ENCODE peak calls at places on chromosomes 4 and X, in four cellular contexts. D, T, R and O are unnamed samples.
A peak's percentile ranks its signal among the peaks of the same experiment; 100 is the strongest.

GRCh38 chr4:141995051-141995450 is 358.7 kb downstream of the IL15 start:
- DNase-seq in D (no peak), T (no peak), R (no peak), O (no peak)

GRCh38 chr4:165301833-165302232 is 25.6 kb upstream of the MSMO1 start:
- DNase-seq in D (no peak), T (no peak), R (no peak), O (peak; percentile 11)

GRCh38 chr4:173498771-173499170 is 31.3 kb downstream of the HAND2 start:
- DNase-seq in D (no peak), T (no peak), R (no peak), O (no peak)

GRCh38 chr4:147879676-147880075 is 147.8 kb downstream of the ARHGAP10 start:
- DNase-seq in D (no peak), T (no peak), R (no peak), O (no peak)

GRCh38 chr4:127355738-127356137 is 277.0 kb upstream of the INTU start:
- DNase-seq in D (no peak), T (no peak), R (no peak), O (no peak)

GRCh38 chrX:122546269-122546668 is 637.8 kb upstream of the GRIA3 start:
- DNase-seq in D (no peak), T (no peak), R (no peak), O (no peak)

GRCh38 chr4:71495454-71495853 is 156.6 kb downstream of the SLC4A4 start:
- DNase-seq in D (no peak), T (no peak), R (no peak), O (no peak)

GRCh38 chr4:111802191-111802590 is 343.1 kb upstream of the FAM241A start:
- DNase-seq in D (no peak), T (no peak), R (no peak), O (no peak)

GRCh38 chrX:7147978-7148824 is at the start of gene PUDP:
- DNase-seq in D (no peak), T (peak; percentile 83), R (peak; percentile 96), O (peak; percentile 61)

DNA sequence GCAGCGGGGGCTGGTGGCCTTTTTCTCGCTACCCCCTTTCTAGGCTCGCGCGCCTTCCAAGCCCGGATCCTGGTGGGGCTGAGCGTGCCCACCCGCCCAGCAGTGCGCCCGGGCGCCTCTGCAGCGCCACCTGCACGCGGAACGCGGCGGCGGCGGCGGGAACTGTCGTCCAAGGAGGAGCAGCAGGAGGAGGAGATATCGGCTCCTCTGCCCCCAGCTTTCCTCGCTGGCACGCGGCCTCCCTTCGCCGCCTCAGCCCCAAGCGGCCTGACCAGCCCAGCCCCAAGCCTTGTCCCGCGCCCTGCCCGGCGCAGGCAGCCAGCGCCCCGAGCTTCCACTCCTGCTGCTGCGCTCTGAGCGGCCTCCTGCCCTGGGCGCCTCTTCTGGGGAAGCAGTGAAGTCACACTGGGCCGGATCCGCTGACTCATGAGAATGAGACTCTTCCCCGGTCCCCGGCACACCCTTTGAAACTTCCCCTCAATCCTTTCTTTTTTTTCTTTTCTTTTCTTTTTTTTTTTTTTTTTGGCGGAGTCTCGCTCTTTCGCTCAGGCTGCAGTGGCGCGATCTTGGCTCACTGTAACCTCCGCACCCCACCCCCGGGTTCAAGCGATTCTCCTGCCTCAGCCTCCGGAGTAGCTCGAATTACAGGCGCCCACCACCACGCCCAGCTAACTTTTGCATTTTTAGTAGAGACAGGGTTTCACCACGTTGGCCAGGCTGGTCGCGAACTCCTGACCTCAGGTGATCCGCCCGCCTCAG is 10.6 kb upstream of the ELF4 start:
- DNase-seq in D (no peak), T (peak; percentile 71), R (peak; percentile 74), O (peak; percentile 69)
- TF ChIP-seq POLR2AphosphoS5 in D (no peak), T (no peak), R (peak; percentile 42), O (no peak)

GRCh38 chr4:3269105-3269927 is 20.4 kb downstream of the MSANTD1 start:
- DNase-seq in D (no peak), T (no peak), R (no peak), O (no peak)
- TF ChIP-seq SPI1 in D (no peak), T (no peak), R (no peak), O (no peak)

GRCh38 chr4:8710416-8710815 is 117.9 kb downstream of the CPZ start:
- DNase-seq in D (no peak), T (no peak), R (no peak), O (no peak)
- TF ChIP-seq POLR2AphosphoS5 in D (no peak), T (no peak), R (no peak), O (no peak)

DNA sequence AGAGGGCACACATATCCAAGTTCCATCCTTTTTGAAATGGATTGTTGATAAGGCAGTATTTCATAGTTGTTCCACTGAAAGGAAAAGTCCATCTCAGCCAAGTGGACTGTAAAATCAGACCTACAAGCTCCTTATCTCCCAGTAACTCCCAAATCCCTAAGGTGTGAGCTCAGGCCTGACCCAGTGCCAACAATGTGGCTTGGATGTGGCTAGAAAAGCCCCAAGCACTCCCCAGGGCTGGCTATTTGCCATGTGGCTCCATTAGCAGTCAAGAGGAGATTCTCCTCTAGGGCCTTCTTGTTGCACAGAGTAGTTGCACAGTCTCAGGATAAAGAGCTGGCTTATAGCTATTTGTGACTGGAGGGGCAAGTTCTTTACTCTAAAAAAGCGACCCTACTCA is 25.0 kb upstream of the DGKK start:
- DNase-seq in D (no peak), T (no peak), R (no peak), O (no peak)
- TF ChIP-seq SPI1 in D (no peak), T (no peak), R (no peak), O (no peak)

GRCh38 chr4:184774152-184774551 is 40.3 kb upstream of the CENPU start:
- DNase-seq in D (no peak), T (no peak), R (no peak), O (no peak)

GRCh38 chr4:184776821-184777220 is 42.9 kb upstream of the CENPU start:
- DNase-seq in D (no peak), T (no peak), R (no peak), O (no peak)

GRCh38 chr4:184782731-184783472 is 42.9 kb downstream of the ACSL1 start:
- DNase-seq in D (no peak), T (peak; percentile 66), R (no peak), O (no peak)

GRCh38 chr4:184775854-184776555 is 42.1 kb upstream of the CENPU start:
- DNase-seq in D (no peak), T (no peak), R (no peak), O (no peak)

DNA sequence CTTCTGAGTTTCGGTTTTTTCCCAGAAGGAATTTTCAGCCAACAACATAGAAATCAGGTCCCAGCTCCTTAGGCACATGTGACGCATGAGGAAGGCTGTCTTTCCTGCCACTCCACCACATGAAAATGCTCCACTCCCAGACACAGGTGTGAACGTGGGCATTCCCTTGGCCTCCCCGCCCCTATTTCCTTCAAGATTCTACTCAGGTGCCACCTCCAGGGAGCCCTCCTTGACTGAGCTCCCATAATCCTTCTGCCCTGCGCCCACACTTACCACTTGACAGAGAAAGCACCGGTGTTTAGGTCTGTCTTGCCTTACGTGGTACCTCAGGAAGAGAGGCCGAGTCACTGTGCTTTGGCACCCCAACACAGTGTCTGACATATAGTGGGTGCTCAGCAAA is 44.4 kb upstream of the CENPU start:
- DNase-seq in D (no peak), T (no peak), R (no peak), O (no peak)
- TF ChIP-seq POLR2AphosphoS5 in D (peak; percentile 31), T (no peak), R (no peak), O (no peak)

DNA sequence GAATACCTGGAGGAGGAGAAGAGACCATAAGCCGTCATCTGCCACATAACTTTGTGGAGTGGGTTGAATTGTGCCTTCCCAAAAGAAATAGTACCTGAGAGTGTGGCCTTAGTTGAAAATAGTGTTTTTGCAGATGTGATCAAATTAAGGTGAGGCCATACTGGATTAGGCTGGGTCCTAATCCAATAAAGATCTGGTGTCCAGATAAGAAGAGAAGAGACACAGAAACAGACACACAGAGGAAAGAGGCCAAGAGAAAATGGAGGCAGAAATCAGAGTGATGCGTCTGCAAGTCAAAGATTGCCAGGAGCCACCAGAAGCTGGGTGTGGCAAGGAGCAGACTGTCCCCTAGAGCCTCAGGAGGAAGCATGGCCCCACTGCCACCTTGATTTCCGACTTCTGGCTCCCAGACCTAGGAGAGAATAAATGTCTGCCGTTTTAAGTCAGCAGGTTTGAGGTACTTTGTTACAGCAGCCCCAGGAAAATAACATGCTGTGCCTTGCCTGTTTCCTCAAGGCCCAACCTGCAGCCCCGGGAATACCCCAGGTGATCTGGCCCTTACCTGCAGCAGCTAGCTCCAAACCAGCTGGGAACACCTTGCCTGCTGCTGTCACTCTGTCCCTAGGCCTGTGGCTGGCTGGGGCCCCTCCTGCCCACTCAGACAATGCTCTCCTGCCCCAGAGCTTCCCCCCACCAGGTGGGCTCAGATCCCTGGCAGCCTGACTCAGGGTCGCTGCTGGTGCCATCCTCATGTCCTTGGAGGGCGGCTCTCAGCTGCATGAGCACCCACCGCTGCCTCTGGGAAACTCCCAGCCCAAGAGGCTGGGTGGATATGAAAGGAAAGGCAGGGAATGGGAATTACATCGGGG is 16.0 kb downstream of the C4orf50 start:
- DNase-seq in D (no peak), T (no peak), R (no peak), O (no peak)
- TF ChIP-seq SPI1 in D (no peak), T (no peak), R (no peak), O (no peak)